ENCODE peak calls at places on chromosomes 12 and 14, in ten cellular contexts. P is AG20443; M is heart right ventricle; H is midbrain; S is iris pigment epithelial cell; I is HCEC 1CT; L is Ammon's horn; X is ACHN; K is naive thymus-derived CD4-positive, alpha-beta T cell; J is ELR. G is an unnamed sample.

GRCh38 chr14:61385002-61385685 is 63.8 kb downstream of the PRKCH start:
- DNase-seq in L (no peak), I (no peak), X (no peak), P (no peak), M (no peak), J (no peak), K (peak), S (no peak), H (no peak), G (peak)

GRCh38 chr12:116222358-116222757 is 55.1 kb downstream of the MED13L start:
- DNase-seq in P (peak), K (no peak), S (peak), H (no peak), I (peak), L (peak), M (no peak), J (peak), X (peak), G (peak)

GRCh38 chr12:131066207-131066885 is 112.6 kb downstream of the ADGRD1 start:
- DNase-seq in X (no peak), K (no peak), J (no peak), S (no peak), M (peak), L (no peak), P (no peak), I (no peak), H (no peak), G (no peak)

GRCh38 chr12:100827901-100828520 is 33.4 kb downstream of the ANO4 start:
- DNase-seq in P (peak), H (peak), I (peak), M (no peak), L (peak), J (peak), K (no peak), X (peak), S (peak), G (peak)

GRCh38 chr14:99541211-99541610 is 60.0 kb downstream of the CCNK start:
- DNase-seq in J (no peak), M (no peak), K (no peak), P (no peak), I (no peak), H (no peak), L (no peak), X (no peak), S (no peak), G (no peak)

GRCh38 chr14:100011568-100012325 is 53.5 kb upstream of the EVL start:
- DNase-seq in I (no peak), H (no peak), L (no peak), S (no peak), P (no peak), J (no peak), M (no peak), X (no peak), K (no peak), G (no peak)

GRCh38 chr12:121499929-121500793 is 80.7 kb downstream of the KDM2B start:
- DNase-seq in K (peak), I (peak), X (peak), M (peak), H (peak), S (peak), J (peak), P (peak), L (peak), G (peak)

GRCh38 chr12:57001448-57001906 is 4.9 kb downstream of the ZBTB39 start:
- DNase-seq in S (peak), H (peak), L (peak), P (peak), J (peak), I (peak), X (peak), M (peak), K (peak), G (peak)

GRCh38 chr12:70535896-70536374 is 101.3 kb downstream of the PTPRB start:
- DNase-seq in K (no peak), I (no peak), M (no peak), P (no peak), S (no peak), L (peak), X (no peak), H (peak), J (no peak), G (no peak)

GRCh38 chr12:21699851-21700250 is 42.2 kb upstream of the LDHB start:
- DNase-seq in H (no peak), M (no peak), X (no peak), S (no peak), I (no peak), L (no peak), J (no peak), K (no peak), P (no peak), G (no peak)

GRCh38 chr14:39015964-39016577 is 87.0 kb downstream of the SEC23A start:
- DNase-seq in M (no peak), P (peak), L (no peak), I (peak), K (no peak), J (no peak), H (no peak), S (peak), X (no peak), G (no peak)

G was measured in fibroblast of lung.